ENCODE peak calls at places on chromosome 1, in ten cellular contexts. F is RWPE1, E is LNCaP clone FGC, I is H1, S is OCI-LY7, V is tibial nerve, X is MCF 10A, Z is pancreas, H is ovary, C is psoas muscle. A is an unnamed sample.

GRCh38 chr1:244239261-244239770 is 188.2 kb downstream of the ZBTB18 start:
- DNase-seq in V (no peak), C (no peak), H (no peak), F (peak; percentile 64), S (no peak), E (no peak), I (no peak), Z (no peak), X (peak; percentile 95), A (peak; percentile 11)

GRCh38 chr1:211236633-211237321 is 22.4 kb upstream of the RCOR3 start:
- DNase-seq in E (no peak), H (no peak), S (no peak), I (no peak), V (no peak), F (no peak), X (peak; percentile 56), Z (no peak), C (no peak), A (no peak)

GRCh38 chr1:101843160-101843559 is 153.6 kb downstream of the OLFM3 start:
- DNase-seq in Z (no peak), F (no peak), S (no peak), I (peak; percentile 48), X (no peak), V (no peak), C (no peak), E (no peak), H (no peak), A (no peak)

GRCh38 chr1:36880155-36881070 is 153.9 kb downstream of the GRIK3 start:
- DNase-seq in E (no peak), V (peak; percentile 2), H (no peak), F (no peak), Z (no peak), C (no peak), I (peak; percentile 26), S (no peak), X (no peak), A (no peak)

GRCh38 chr1:70090146-70090545 is 115.2 kb downstream of the LRRC40 start:
- DNase-seq in C (no peak), V (no peak), F (no peak), I (no peak), E (no peak), S (no peak), Z (no peak), X (no peak), H (no peak), A (no peak)

GRCh38 chr1:184854456-184855180 is 100.0 kb upstream of the EDEM3 start:
- DNase-seq in C (no peak), S (no peak), E (no peak), F (no peak), X (no peak), H (no peak), Z (no peak), V (no peak), I (no peak), A (no peak)

GRCh38 chr1:205199090-205199930 is 12.2 kb downstream of the DSTYK start:
- DNase-seq in S (no peak), E (no peak), F (no peak), C (no peak), X (no peak), Z (no peak), H (no peak), V (no peak), I (no peak), A (no peak)

GRCh38 chr1:116147972-116148371 is 36.8 kb downstream of the MAB21L3 start:
- DNase-seq in Z (no peak), X (no peak), H (no peak), S (no peak), I (no peak), F (no peak), C (no peak), E (no peak), V (no peak), A (no peak)

GRCh38 chr1:98321191-98321590 is 340.3 kb upstream of the SNX7 start:
- DNase-seq in C (no peak), X (no peak), Z (no peak), F (no peak), E (no peak), H (no peak), V (no peak), I (no peak), S (no peak), A (no peak)

GRCh38 chr1:107927815-107928214 is 37.2 kb downstream of the VAV3 start:
- DNase-seq in X (no peak), H (no peak), Z (no peak), I (no peak), V (no peak), C (no peak), E (no peak), S (no peak), F (no peak), A (no peak)

GRCh38 chr1:107926436-107927080 is 38.4 kb downstream of the VAV3 start:
- DNase-seq in F (no peak), X (peak; percentile 65), E (no peak), Z (no peak), C (no peak), I (no peak), H (no peak), S (no peak), V (no peak), A (no peak)

GRCh38 chr1:107920999-107921398 is 44.0 kb downstream of the VAV3 start:
- DNase-seq in E (no peak), Z (no peak), I (no peak), H (no peak), V (no peak), C (no peak), X (no peak), F (no peak), S (no peak), A (no peak)

GRCh38 chr1:107930292-107930691 is 34.7 kb downstream of the VAV3 start:
- DNase-seq in E (no peak), X (no peak), Z (no peak), I (no peak), V (no peak), H (no peak), C (no peak), F (no peak), S (no peak), A (no peak)

GRCh38 chr1:107925565-107925964 is 39.4 kb downstream of the VAV3 start:
- DNase-seq in E (no peak), H (no peak), V (no peak), C (no peak), I (no peak), X (no peak), S (no peak), Z (no peak), F (no peak), A (no peak)
- TF ChIP-seq CTCF in E (no peak), H (no peak), V (no peak), C (no peak), I (no peak), X (no peak), S (no peak), Z (no peak), F (no peak), A (no peak)

GRCh38 chr1:45568421-45568820 is 15.4 kb upstream of the NASP start:
- DNase-seq in C (no peak), V (no peak), Z (peak; percentile 9), S (no peak), I (no peak), H (no peak), X (no peak), F (no peak), E (peak; percentile 90), A (no peak)

GRCh38 chr1:45574105-45574626 is 9.7 kb upstream of the NASP start:
- DNase-seq in H (no peak), F (no peak), S (no peak), E (no peak), V (no peak), I (no peak), C (no peak), X (no peak), Z (no peak), A (no peak)

GRCh38 chr1:45569962-45570581 is 13.8 kb upstream of the NASP start:
- DNase-seq in V (peak; percentile 76), C (peak; percentile 57), I (peak; percentile 83), Z (peak; percentile 74), E (peak; percentile 68), H (peak; percentile 60), F (peak; percentile 70), S (peak; percentile 77), X (peak; percentile 77), A (peak; percentile 50)

GRCh38 chr1:45569571-45569961 is 14.3 kb upstream of the NASP start:
- DNase-seq in X (no peak), C (no peak), Z (no peak), E (no peak), F (no peak), V (no peak), H (no peak), I (no peak), S (no peak), A (no peak)

GRCh38 chr1:45573231-45573804 is 10.5 kb upstream of the NASP start:
- DNase-seq in X (no peak), S (no peak), Z (peak; percentile 5), C (no peak), H (no peak), V (no peak), I (peak; percentile 59), F (no peak), E (no peak), A (no peak)
- TF ChIP-seq CTCF in X (no peak), S (no peak), Z (no peak), C (no peak), H (no peak), V (no peak), I (no peak), F (no peak), E (no peak), A (no peak)

GRCh38 chr1:8427493-8427892 is 109.6 kb downstream of the SLC45A1 start:
- DNase-seq in C (no peak), H (no peak), E (no peak), I (no peak), F (no peak), V (no peak), X (no peak), Z (no peak), S (peak; percentile 97), A (no peak)

GRCh38 chr1:8428441-8428840 is 110.5 kb downstream of the SLC45A1 start:
- DNase-seq in E (no peak), V (no peak), I (no peak), X (no peak), H (no peak), S (peak; percentile 34), F (no peak), Z (no peak), C (no peak), A (no peak)

GRCh38 chr1:8425781-8426161 is 107.9 kb downstream of the SLC45A1 start:
- DNase-seq in F (no peak), C (no peak), Z (no peak), E (no peak), S (no peak), V (no peak), I (no peak), H (no peak), X (no peak), A (no peak)

GRCh38 chr1:8427986-8428385 is 110.1 kb downstream of the SLC45A1 start:
- DNase-seq in V (no peak), S (peak; percentile 50), H (no peak), I (no peak), X (no peak), E (no peak), C (no peak), Z (no peak), F (no peak), A (no peak)

GRCh38 chr1:8426996-8427395 is 109.1 kb downstream of the SLC45A1 start:
- DNase-seq in Z (no peak), S (peak; percentile 56), H (no peak), X (no peak), E (no peak), I (no peak), F (no peak), C (no peak), V (no peak), A (no peak)
- TF ChIP-seq CTCF in Z (no peak), S (no peak), H (no peak), X (no peak), E (no peak), I (no peak), F (no peak), C (no peak), V (no peak), A (no peak)

GRCh38 chr1:203628185-203628996 is 1.8 kb downstream of the ATP2B4 start:
- DNase-seq in H (peak; percentile 52), F (peak; percentile 77), I (peak; percentile 80), X (no peak), V (peak; percentile 31), C (peak; percentile 56), E (no peak), S (no peak), Z (peak; percentile 75), A (peak; percentile 23)
- TF ChIP-seq CTCF in H (no peak), F (no peak), I (peak; percentile 22), X (peak; percentile 24), V (peak; percentile 53), C (no peak), E (no peak), S (peak; percentile 37), Z (no peak), A (peak; percentile 43)

A was measured in AG09319.